ENCODE peak calls at places on chromosome 21, in four cellular contexts. N, W, R and Z are unnamed samples.

GRCh38 chr21:26490771-26491170 is 82.3 kb downstream of the CYYR1 start:
- DNase-seq in N (no peak), W (no peak), R (no peak), Z (no peak)

GRCh38 chr21:15293251-15293650 is 228.5 kb upstream of the NRIP1 start:
- DNase-seq in N (no peak), R (no peak), W (no peak), Z (no peak)

GRCh38 chr21:29254550-29254949 is 44.2 kb upstream of the BACH1 start:
- DNase-seq in W (no peak), R (no peak), N (no peak), Z (no peak)

GRCh38 chr21:31665397-31665796 is 5.9 kb downstream of the SOD1 start:
- DNase-seq in R (no peak), N (no peak), W (no peak), Z (no peak)

GRCh38 chr21:31370893-31371652 is 27.0 kb upstream of the TIAM1 start:
- DNase-seq in W (no peak), R (no peak), N (no peak), Z (no peak)

GRCh38 chr21:14533555-14534400 is 12.3 kb downstream of the SAMSN1 start:
- DNase-seq in W (no peak), R (no peak), N (no peak), Z (no peak)

GRCh38 chr21:31683029-31683428 is 23.5 kb downstream of the SOD1 start:
- DNase-seq in W (no peak), R (no peak), N (no peak), Z (no peak)

GRCh38 chr21:27565418-27565817 is 598.5 kb upstream of the ADAMTS5 start:
- DNase-seq in R (no peak), W (no peak), N (no peak), Z (no peak)

GRCh38 chr21:39373634-39374033 is 24.7 kb upstream of the HMGN1 start:
- DNase-seq in R (peak; percentile 72), N (no peak), W (no peak), Z (no peak)

GRCh38 chr21:29175408-29176147 is 45.1 kb downstream of the MAP3K7CL start:
- DNase-seq in N (peak; percentile 50), W (no peak), R (no peak), Z (no peak)

GRCh38 chr21:35410656-35411055 is 361.6 kb upstream of the RUNX1 start:
- DNase-seq in N (no peak), W (no peak), R (no peak), Z (no peak)

GRCh38 chr21:35075546-35075945 is 26.4 kb upstream of the RUNX1 start:
- DNase-seq in N (no peak), W (no peak), R (no peak), Z (no peak)

GRCh38 chr21:30044447-30045064 is 104.8 kb upstream of the GRIK1 start:
- DNase-seq in R (peak; percentile 67), W (peak; percentile 18), N (peak; percentile 8), Z (peak; percentile 47)

GRCh38 chr21:16409341-16409740 is 679.6 kb downstream of the USP25 start:
- DNase-seq in W (no peak), R (no peak), N (no peak), Z (no peak)

GRCh38 chr21:35011681-35012080 is 37.4 kb downstream of the RUNX1 start:
- DNase-seq in R (no peak), N (no peak), W (no peak), Z (no peak)

GRCh38 chr21:15592271-15592860 is 137.4 kb upstream of the USP25 start:
- DNase-seq in W (no peak), N (no peak), R (peak; percentile 75), Z (no peak)

GRCh38 chr21:44310628-44311027 is 10.8 kb downstream of the PFKL start:
- DNase-seq in W (no peak), R (no peak), N (no peak), Z (no peak)
- H3K36me3 ChIP-seq in W (peaks cover 19% of the 10 kb centered on the region), R (peaks cover 2% of the 10 kb centered on the region), N (peaks cover 11% of the 10 kb centered on the region), Z (no peaks in the 10 kb centered on the region)

DNA sequence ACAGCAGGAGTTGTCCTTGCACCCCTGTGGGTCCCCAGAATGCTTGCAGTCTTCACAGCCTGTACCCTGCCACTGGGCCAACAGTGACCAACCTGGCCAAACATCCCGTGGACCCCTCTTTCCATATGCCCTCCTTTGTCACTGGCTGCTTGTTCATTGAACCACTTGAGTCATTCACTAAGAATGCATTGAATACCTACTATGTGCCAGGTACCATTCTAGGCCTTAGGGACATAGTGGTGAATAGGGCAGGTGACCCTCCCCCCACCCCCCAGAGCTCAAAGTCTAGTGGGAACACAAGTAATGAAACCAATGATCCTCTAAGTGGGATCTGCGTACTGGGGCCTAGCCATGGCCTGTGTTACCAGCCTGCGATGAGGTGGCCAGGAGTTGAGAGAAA is 28.2 kb downstream of the PIGP start:
- DNase-seq in W (no peak), R (no peak), N (no peak), Z (no peak)
- H3K4me1 ChIP-seq in W (no peaks in the 10 kb centered on the region), R (no peaks in the 10 kb centered on the region), N (no peaks in the 10 kb centered on the region), Z (no peaks in the 10 kb centered on the region)

GRCh38 chr21:46189959-46190490 is 5.8 kb upstream of the SPATC1L start:
- DNase-seq in N (no peak), W (peak; percentile 12), R (no peak), Z (peak; percentile 9)
- H3K36me3 ChIP-seq in N (peaks cover 6% of the 10 kb centered on the region), W (peaks cover 8% of the 10 kb centered on the region), R (peaks cover 9% of the 10 kb centered on the region), Z (no peaks in the 10 kb centered on the region)

DNA sequence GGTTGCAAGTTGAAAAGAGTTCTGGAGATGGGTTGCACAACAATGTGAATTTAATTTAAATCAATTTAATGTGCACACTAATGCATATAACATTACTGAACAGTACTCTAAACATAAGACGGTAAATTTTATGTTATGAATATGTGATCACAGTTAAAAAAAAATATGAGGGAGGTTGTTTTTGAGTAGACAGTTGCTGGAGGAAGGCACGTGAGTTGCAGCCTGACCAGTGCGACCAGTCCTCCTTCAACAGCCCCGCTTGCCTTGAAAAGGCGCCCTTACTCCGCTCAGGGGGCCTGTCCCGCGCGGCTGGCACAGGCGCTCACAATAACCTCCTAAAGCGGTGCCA is 322 bp upstream of the OLIG1 start:
- DNase-seq in N (no peak), R (no peak), W (no peak), Z (no peak)
- H3K4me1 ChIP-seq in N (peaks cover 8% of the 10 kb centered on the region), R (peaks cover 18% of the 10 kb centered on the region), W (peaks cover 7% of the 10 kb centered on the region), Z (no peaks in the 10 kb centered on the region)

DNA sequence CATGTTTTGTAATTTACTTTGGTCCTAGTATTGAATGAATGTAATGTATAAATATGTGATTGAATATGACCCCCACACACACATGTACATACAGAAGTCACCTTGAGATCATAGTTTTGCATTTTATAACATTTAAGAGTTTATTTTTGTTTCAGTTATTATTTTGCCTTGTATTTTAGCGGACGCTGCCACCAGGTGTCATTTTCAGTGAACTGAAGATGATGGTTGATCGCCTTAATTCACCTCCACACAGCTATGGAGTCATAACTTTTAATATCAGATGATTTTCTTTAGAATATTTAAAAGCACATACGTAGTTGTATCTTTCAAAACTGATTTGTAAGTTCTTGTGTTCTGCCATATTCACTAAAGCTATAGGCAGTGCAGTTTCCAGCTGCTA is 130.4 kb downstream of the DYRK1A start:
- DNase-seq in R (no peak), W (no peak), N (no peak), Z (no peak)
- H3K36me3 ChIP-seq in R (peaks cover 39% of the 10 kb centered on the region), W (no peaks in the 10 kb centered on the region), N (no peaks in the 10 kb centered on the region), Z (peaks cover 40% of the 10 kb centered on the region)

GRCh38 chr21:41745971-41746743 is 20.7 kb downstream of the RIPK4 start:
- DNase-seq in R (peak; percentile 45), N (no peak), W (no peak), Z (no peak)
- H3K4me1 ChIP-seq in R (no peaks in the 10 kb centered on the region), N (no peaks in the 10 kb centered on the region), W (no peaks in the 10 kb centered on the region), Z (no peaks in the 10 kb centered on the region)

GRCh38 chr21:45534591-45535331 is 7.5 kb downstream of the SLC19A1 start:
- DNase-seq in N (no peak), W (peak; percentile 68), R (no peak), Z (no peak)
- H3K36me3 ChIP-seq in N (peaks cover 4% of the 10 kb centered on the region), W (no peaks in the 10 kb centered on the region), R (peaks cover 3% of the 10 kb centered on the region), Z (peaks cover 16% of the 10 kb centered on the region)

DNA sequence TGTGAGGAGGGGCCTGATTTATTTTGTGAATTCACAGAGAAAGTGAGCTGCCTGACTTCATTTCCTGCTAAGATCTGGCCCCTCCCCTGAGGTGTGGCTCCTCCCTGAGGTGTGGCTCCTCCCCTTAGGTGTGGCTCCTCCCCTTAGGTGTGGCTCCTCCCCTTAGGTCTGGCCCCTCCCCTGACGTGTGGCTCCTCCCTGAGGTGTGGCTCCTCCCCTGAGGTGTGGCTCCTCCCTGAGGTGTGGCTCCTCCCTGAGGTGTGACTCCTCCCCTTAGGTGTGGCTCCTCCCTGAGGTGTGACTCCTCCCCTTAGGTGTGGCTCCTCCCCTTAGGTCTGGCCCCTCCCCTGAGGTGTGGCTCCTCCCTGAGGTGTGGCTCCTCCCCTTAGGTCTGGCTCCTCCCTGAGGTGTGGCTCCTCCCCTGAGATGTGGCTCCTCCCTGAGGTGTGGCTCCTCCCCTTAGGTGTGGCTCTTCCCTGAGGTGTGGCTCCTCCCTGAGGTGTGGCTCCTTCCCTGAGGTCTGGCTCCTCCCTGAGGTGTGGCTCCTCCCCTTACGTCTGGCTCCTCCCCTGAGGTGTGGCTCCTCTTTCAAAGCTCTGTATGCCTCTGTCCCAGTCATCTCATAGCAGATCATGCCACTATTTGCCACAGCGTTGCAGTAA is 26.9 kb upstream of the LRRC3 start:
- DNase-seq in N (peak; percentile 28), W (peak; percentile 88), R (peak; percentile 83), Z (no peak)
- H3K4me1 ChIP-seq in N (no peaks in the 10 kb centered on the region), W (no peaks in the 10 kb centered on the region), R (no peaks in the 10 kb centered on the region), Z (no peaks in the 10 kb centered on the region)

GRCh38 chr21:46363698-46364097 is 39.7 kb downstream of the PCNT start:
- DNase-seq in N (no peak), R (no peak), W (no peak), Z (no peak)
- H3K36me3 ChIP-seq in N (peaks cover 5% of the 10 kb centered on the region), R (peaks cover 58% of the 10 kb centered on the region), W (no peaks in the 10 kb centered on the region), Z (no peaks in the 10 kb centered on the region)

DNA sequence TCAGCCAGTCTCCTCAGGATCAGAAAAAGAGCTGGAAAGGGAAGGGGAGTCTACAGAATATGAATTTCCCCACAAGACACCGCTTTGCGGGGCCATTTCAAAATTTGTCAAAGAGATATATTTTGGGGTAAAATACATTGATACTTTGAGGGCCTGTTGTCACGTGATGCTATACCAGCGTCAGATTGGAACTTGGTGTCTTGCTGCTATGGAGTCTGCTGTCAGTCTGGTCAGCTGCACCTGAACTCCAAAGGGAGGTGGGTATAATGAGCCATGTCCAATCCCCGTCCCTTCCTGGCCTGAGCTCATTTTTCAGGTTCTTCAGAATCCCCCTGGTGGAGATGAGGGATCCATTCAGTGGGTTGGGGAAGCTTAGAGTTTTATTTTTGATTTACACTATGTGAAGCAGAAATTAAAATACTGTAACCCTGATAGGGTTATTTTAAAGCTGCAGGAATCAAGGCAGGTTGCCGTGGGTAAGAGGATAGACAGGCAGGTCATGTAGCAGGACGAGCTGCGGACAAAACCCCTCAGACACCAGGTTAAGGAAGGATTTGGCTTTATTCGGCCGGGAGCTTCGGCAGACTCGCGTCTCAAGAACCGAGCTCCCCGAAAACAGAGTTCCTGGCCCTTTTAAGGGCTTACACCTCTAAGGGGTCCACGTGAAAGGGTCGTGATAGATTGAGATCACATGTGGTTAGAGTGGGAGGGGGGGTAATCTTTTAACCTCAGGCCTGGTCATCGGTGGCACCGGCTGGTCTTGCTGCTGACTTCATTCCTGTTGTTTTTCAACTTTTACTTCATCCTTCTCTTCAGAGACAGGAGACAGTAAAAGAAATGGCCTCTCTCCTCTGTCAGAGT is 2.2 kb upstream of the POFUT2 start:
- DNase-seq in N (no peak), W (no peak), R (no peak), Z (no peak)
- H3K4me1 ChIP-seq in N (peaks cover 32% of the 10 kb centered on the region), W (peaks cover 19% of the 10 kb centered on the region), R (peaks cover 8% of the 10 kb centered on the region), Z (peaks cover 29% of the 10 kb centered on the region)